ENCODE peak calls at places on chromosome 7, in five cellular contexts. One of them, this sample, is unnamed.

GRCh38 chr7:25385731-25386136 is 157.4 kb upstream of the NPVF start:
- DNase-seq in OCI-LY7: no peak
- DNase-seq in GM12878: no peak
- DNase-seq in HCT116: no peak
- DNase-seq in IMR-90: no peak
- DNase-seq in this sample: no peak

GRCh38 chr7:22842973-22843372 is 20.3 kb upstream of the TOMM7 start:
- DNase-seq in GM12878: no peak
- DNase-seq in IMR-90: no peak
- DNase-seq in OCI-LY7: no peak
- DNase-seq in HCT116: no peak
- DNase-seq in this sample: no peak

GRCh38 chr7:74514131-74514591 is 60.5 kb downstream of the GTF2IRD1 start:
- DNase-seq in HCT116: no peak
- DNase-seq in OCI-LY7: no peak
- DNase-seq in GM12878: no peak
- DNase-seq in IMR-90: no peak
- DNase-seq in this sample: no peak

GRCh38 chr7:71775648-71776047 is 636.5 kb downstream of the CALN1 start:
- DNase-seq in GM12878: no peak
- DNase-seq in HCT116: no peak
- DNase-seq in IMR-90: no peak
- DNase-seq in OCI-LY7: no peak
- DNase-seq in this sample: no peak

GRCh38 chr7:133797818-133798485 is 329.2 kb upstream of the LRGUK start:
- DNase-seq in IMR-90: peak; percentile 82
- DNase-seq in OCI-LY7: no peak
- DNase-seq in HCT116: no peak
- DNase-seq in GM12878: no peak
- DNase-seq in this sample: no peak

GRCh38 chr7:67937717-67938191 is 941.1 kb downstream of the TYW1 start:
- DNase-seq in HCT116: no peak
- DNase-seq in IMR-90: peak; percentile 1
- DNase-seq in OCI-LY7: no peak
- DNase-seq in GM12878: no peak
- DNase-seq in this sample: peak; percentile 88

GRCh38 chr7:112092306-112093090 is 113.7 kb downstream of the DOCK4 start:
- DNase-seq in GM12878: no peak
- DNase-seq in HCT116: no peak
- DNase-seq in OCI-LY7: no peak
- DNase-seq in IMR-90: no peak
- DNase-seq in this sample: no peak

GRCh38 chr7:1060315-1061080 is 16.2 kb downstream of the GPR146 start:
- DNase-seq in GM12878: no peak
- DNase-seq in IMR-90: no peak
- DNase-seq in HCT116: no peak
- DNase-seq in OCI-LY7: peak; percentile 21
- DNase-seq in this sample: no peak

GRCh38 chr7:16071246-16071857 is 350.0 kb downstream of the CRPPA start:
- DNase-seq in HCT116: peak; percentile 54
- DNase-seq in OCI-LY7: peak; percentile 61
- DNase-seq in IMR-90: peak; percentile 67
- DNase-seq in GM12878: no peak
- DNase-seq in this sample: peak; percentile 15

GRCh38 chr7:80847895-80848294 is 71.0 kb downstream of the SEMA3C start:
- DNase-seq in OCI-LY7: no peak
- DNase-seq in GM12878: no peak
- DNase-seq in HCT116: no peak
- DNase-seq in IMR-90: peak; percentile 37
- DNase-seq in this sample: no peak

GRCh38 chr7:132292803-132293202 is 283.5 kb downstream of the PLXNA4 start:
- DNase-seq in IMR-90: no peak
- DNase-seq in GM12878: no peak
- DNase-seq in HCT116: no peak
- DNase-seq in OCI-LY7: no peak
- DNase-seq in this sample: no peak

GRCh38 chr7:148556892-148557291 is 33.7 kb upstream of the C7orf33 start:
- DNase-seq in GM12878: no peak
- DNase-seq in IMR-90: no peak
- DNase-seq in HCT116: peak; percentile 7
- DNase-seq in OCI-LY7: no peak
- DNase-seq in this sample: no peak

GRCh38 chr7:137531671-137532070 is 188.1 kb upstream of the PTN start:
- DNase-seq in HCT116: no peak
- DNase-seq in IMR-90: no peak
- DNase-seq in OCI-LY7: no peak
- DNase-seq in GM12878: no peak
- DNase-seq in this sample: no peak
- H3K4me2 ChIP-seq in HCT116: no peak overlapping the region
- H3K4me2 ChIP-seq in IMR-90: no peak overlapping the region
- H3K4me2 ChIP-seq in OCI-LY7: no peak overlapping the region
- H3K4me2 ChIP-seq in GM12878: no peak overlapping the region
- H3K4me2 ChIP-seq in this sample: no peak overlapping the region

GRCh38 chr7:93108003-93108402 is 9.8 kb downstream of the SAMD9 start:
- DNase-seq in GM12878: no peak
- DNase-seq in IMR-90: no peak
- DNase-seq in OCI-LY7: no peak
- DNase-seq in HCT116: no peak
- DNase-seq in this sample: no peak
- H3K4me3 ChIP-seq in GM12878: no peak overlapping the region
- H3K4me3 ChIP-seq in IMR-90: no peak overlapping the region
- H3K4me3 ChIP-seq in OCI-LY7: no peak overlapping the region
- H3K4me3 ChIP-seq in HCT116: no peak overlapping the region
- H3K4me3 ChIP-seq in this sample: no peak overlapping the region

DNA sequence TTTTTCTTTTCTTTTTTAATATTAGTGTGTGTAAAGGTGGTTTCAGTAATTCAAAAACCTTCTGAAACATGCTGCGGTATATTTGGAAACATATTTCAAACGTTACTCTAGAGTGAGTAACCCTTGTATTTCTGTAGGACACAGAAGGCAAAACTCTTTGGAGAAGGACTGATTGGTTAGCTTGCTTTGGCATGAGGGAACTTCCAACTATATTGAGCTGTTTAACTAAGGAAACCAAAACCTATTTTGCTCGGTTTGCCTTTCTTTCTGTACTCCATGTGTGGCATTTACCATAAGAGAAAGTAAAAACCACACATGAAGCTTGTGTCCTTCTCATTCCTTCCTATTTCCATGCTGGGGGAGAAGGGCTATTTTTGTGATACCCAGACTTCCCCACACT is 149.8 kb downstream of the DYNC1I1 start:
- DNase-seq in IMR-90: no peak
- DNase-seq in HCT116: no peak
- DNase-seq in OCI-LY7: no peak
- DNase-seq in GM12878: no peak
- DNase-seq in this sample: no peak
- H4K20me1 ChIP-seq in IMR-90: no peaks in the 10 kb centered on the region
- H4K20me1 ChIP-seq in HCT116: no peaks in the 10 kb centered on the region
- H4K20me1 ChIP-seq in OCI-LY7: no peaks in the 10 kb centered on the region
- H4K20me1 ChIP-seq in GM12878: no peaks in the 10 kb centered on the region
- H4K20me1 ChIP-seq in this sample: no peaks in the 10 kb centered on the region

GRCh38 chr7:85529831-85530230 is 343.0 kb upstream of the SEMA3D start:
- DNase-seq in HCT116: no peak
- DNase-seq in OCI-LY7: no peak
- DNase-seq in IMR-90: peak; percentile 47
- DNase-seq in GM12878: no peak
- DNase-seq in this sample: no peak

GRCh38 chr7:85528581-85528980 is 341.7 kb upstream of the SEMA3D start:
- DNase-seq in GM12878: no peak
- DNase-seq in OCI-LY7: no peak
- DNase-seq in HCT116: no peak
- DNase-seq in IMR-90: peak; percentile 9
- DNase-seq in this sample: no peak

GRCh38 chr7:85529197-85529596 is 342.3 kb upstream of the SEMA3D start:
- DNase-seq in OCI-LY7: no peak
- DNase-seq in HCT116: no peak
- DNase-seq in GM12878: no peak
- DNase-seq in IMR-90: peak; percentile 44
- DNase-seq in this sample: no peak

GRCh38 chr7:85522070-85522469 is 335.2 kb upstream of the SEMA3D start:
- DNase-seq in GM12878: no peak
- DNase-seq in IMR-90: no peak
- DNase-seq in OCI-LY7: no peak
- DNase-seq in HCT116: no peak
- DNase-seq in this sample: no peak

DNA sequence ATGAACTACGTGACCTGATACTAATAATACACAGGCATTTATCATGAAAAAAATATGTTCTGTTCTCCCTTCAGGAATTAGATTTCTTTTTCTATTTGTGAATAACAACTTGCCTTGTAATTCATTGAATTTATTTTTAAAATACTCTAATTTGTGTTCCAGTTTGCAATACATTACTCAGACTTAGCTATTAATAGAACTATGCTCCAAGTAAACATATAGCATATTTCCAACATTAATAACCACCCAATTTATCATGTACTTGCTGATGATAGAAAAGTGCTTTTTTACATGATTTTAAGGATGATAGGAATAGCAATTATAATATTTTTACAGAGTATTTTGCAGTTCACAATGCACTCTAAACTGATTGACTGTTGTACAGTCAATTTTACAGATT is 338.8 kb upstream of the SEMA3D start:
- DNase-seq in OCI-LY7: no peak
- DNase-seq in IMR-90: peak; percentile 51
- DNase-seq in HCT116: no peak
- DNase-seq in GM12878: no peak
- DNase-seq in this sample: no peak
- H3K4me2 ChIP-seq in OCI-LY7: no peak overlapping the region
- H3K4me2 ChIP-seq in IMR-90: no peak overlapping the region
- H3K4me2 ChIP-seq in HCT116: no peak overlapping the region
- H3K4me2 ChIP-seq in GM12878: no peak overlapping the region
- H3K4me2 ChIP-seq in this sample: no peak overlapping the region

DNA sequence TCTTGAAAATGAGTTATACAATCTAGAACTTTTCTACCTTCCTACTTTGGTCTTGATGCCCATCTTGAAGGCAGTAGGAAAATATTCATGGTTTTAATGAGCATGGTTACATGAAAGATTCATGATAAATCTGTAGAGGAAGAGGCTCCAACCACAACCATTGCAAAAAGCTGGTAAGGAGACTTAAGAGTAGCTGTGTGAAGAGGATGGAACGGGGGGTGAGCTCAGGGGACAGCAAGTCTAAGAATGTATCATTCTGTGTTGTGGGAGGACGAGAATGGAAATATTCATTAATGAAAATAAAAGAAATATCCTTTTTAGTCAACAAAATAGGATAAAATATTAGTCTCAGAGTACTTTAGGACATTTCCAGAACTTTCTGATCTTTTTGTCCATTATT is 81.1 kb downstream of the BMPER start:
- DNase-seq in IMR-90: peak; percentile 19
- DNase-seq in HCT116: no peak
- DNase-seq in GM12878: no peak
- DNase-seq in OCI-LY7: no peak
- DNase-seq in this sample: no peak
- H3K4me3 ChIP-seq in IMR-90: no peak overlapping the region
- H3K4me3 ChIP-seq in HCT116: no peak overlapping the region
- H3K4me3 ChIP-seq in GM12878: no peak overlapping the region
- H3K4me3 ChIP-seq in OCI-LY7: no peak overlapping the region
- H3K4me3 ChIP-seq in this sample: no peak overlapping the region

GRCh38 chr7:77727527-77727926 is 31.3 kb downstream of the RSBN1L start:
- DNase-seq in OCI-LY7: no peak
- DNase-seq in HCT116: no peak
- DNase-seq in IMR-90: no peak
- DNase-seq in GM12878: no peak
- DNase-seq in this sample: no peak
- H4K20me1 ChIP-seq in OCI-LY7: peaks cover 24% of the 10 kb centered on the region
- H4K20me1 ChIP-seq in HCT116: peaks cover under 1% of the 10 kb centered on the region
- H4K20me1 ChIP-seq in IMR-90: peaks cover 31% of the 10 kb centered on the region
- H4K20me1 ChIP-seq in GM12878: no peaks in the 10 kb centered on the region
- H4K20me1 ChIP-seq in this sample: no peaks in the 10 kb centered on the region

DNA sequence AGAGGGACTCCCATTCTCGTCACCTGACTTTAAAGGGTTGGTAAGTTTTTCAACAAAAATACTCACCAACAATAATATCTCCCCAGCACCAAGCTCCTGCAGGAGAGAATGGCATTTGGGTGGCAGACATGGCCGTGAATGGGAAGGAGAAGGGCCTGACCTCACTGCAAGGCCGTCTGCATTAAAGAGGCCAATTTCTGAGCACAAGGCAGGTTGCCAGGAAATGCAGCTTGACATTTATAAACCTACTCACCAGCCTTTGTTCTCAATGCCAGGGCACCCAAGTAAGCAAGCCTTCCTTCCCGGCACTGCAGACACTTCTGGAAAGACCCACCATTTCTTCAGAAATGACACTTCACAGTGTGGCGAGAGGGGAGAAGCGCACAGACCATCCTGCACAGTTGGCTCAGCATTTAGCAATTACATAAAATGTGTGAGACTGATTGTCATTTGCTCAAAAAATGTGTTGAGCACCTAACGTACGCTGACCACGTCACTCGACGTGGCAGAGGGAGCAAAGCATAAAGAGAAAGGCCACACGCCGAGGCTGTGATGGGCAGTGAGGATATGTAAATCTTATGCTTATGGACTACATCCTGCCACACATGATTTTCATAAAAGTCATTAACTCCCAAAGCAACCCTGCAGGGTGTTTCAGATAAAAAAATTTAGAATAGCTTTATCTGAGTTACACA is 544.0 kb downstream of the PTPRN2 start:
- DNase-seq in HCT116: no peak
- DNase-seq in GM12878: no peak
- DNase-seq in OCI-LY7: no peak
- DNase-seq in IMR-90: no peak
- DNase-seq in this sample: no peak
- H3K4me2 ChIP-seq in HCT116: no peak overlapping the region
- H3K4me2 ChIP-seq in GM12878: no peak overlapping the region
- H3K4me2 ChIP-seq in OCI-LY7: no peak overlapping the region
- H3K4me2 ChIP-seq in IMR-90: no peak overlapping the region
- H3K4me2 ChIP-seq in this sample: no peak overlapping the region

GRCh38 chr7:56110611-56111010 is 4.3 kb upstream of the CHCHD2 start:
- DNase-seq in OCI-LY7: peak; percentile 55
- DNase-seq in HCT116: no peak
- DNase-seq in IMR-90: no peak
- DNase-seq in GM12878: no peak
- DNase-seq in this sample: no peak

GRCh38 chr7:56121440-56121839 is 5.2 kb upstream of the NUPR2 start:
- DNase-seq in IMR-90: no peak
- DNase-seq in HCT116: no peak
- DNase-seq in GM12878: no peak
- DNase-seq in OCI-LY7: no peak
- DNase-seq in this sample: no peak

DNA sequence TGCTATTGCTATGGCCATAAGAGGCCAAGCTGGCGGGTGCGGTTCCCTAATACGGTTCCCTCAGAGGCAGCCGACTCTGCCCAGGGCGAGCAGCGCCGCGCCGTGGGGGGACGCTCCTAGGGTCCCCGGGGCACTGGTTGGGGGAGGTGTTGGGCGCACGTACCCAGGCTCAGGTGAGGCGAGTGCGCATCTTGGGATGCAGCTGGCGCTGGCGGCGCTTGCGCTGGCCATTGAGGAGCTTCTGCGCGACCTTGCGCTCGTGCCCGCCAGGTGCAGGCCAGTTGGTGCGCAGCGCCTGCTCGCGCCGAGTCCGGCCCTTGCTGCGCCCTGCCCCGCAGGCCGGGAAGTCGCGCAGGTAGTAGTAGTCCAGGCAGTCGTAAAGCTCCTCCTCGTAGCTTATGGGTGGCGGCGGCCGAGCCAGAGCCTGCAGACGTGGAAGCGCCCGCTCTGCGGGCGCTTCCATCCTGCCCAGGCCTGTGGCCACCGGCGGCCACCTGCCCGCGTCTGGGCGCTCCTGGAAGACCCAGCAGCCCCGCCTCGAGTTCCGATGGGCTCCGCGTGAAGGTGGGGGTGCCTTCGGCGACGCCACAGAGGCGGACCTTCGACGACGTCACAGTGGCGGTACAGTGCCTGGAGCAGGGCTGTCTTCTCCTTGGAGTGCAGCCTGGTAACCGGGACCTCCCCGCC is at the start of gene NUPR2:
- DNase-seq in IMR-90: no peak
- DNase-seq in OCI-LY7: no peak
- DNase-seq in HCT116: no peak
- DNase-seq in GM12878: no peak
- DNase-seq in this sample: no peak
- H3K4me3 ChIP-seq in IMR-90: no peak within 1 kb of the TSS
- H3K4me3 ChIP-seq in OCI-LY7: no peak within 1 kb of the TSS
- H3K4me3 ChIP-seq in HCT116: no peak within 1 kb of the TSS
- H3K4me3 ChIP-seq in GM12878: no peak within 1 kb of the TSS
- H3K4me3 ChIP-seq in this sample: peak within 1 kb of the TSS; percentile 13